ENCODE peak calls at places on chromosome 3, in six cellular contexts. B is kidney tubule cell; D is AG10803; P is activated CD8-positive, alpha-beta memory T cell treated with anti-CD3 and anti-CD28 coated beads for 48 hours; F is omental fat pad; E is stimulated activated effector memory CD8-positive, alpha-beta T cell treated with anti-CD3 and anti-CD28 coated beads, Interleukin-12 subunit alpha, Interleukin-12 subunit beta, amount 100 ng/mL, for 72 hours. U is an unnamed sample.

GRCh38 chr3:14124223-14124614 is 451 bp downstream of the CHCHD4 start:
- DNase-seq in B (peak; percentile 59), D (peak; percentile 40), P (peak; percentile 29), F (no peak), E (no peak), U (no peak)

GRCh38 chr3:145448436-145448835 is 712.5 kb downstream of the PLOD2 start:
- DNase-seq in B (peak; percentile 63), D (no peak), P (no peak), F (no peak), E (no peak), U (no peak)

GRCh38 chr3:148150141-148150540 is 547.6 kb upstream of the AGTR1 start:
- DNase-seq in B (no peak), D (no peak), P (no peak), F (no peak), E (no peak), U (no peak)

GRCh38 chr3:119240101-119240581 is 537 bp downstream of the B4GALT4 start:
- DNase-seq in B (peak; percentile 31), D (no peak), P (no peak), F (no peak), E (peak; percentile 32), U (peak; percentile 13)

GRCh38 chr3:117898722-117899121 is 1135.9 kb downstream of the IGSF11 start:
- DNase-seq in B (peak; percentile 25), D (peak; percentile 1), P (no peak), F (no peak), E (no peak), U (no peak)

GRCh38 chr3:143824675-143825074 is 23.6 kb downstream of the SLC9A9 start:
- DNase-seq in B (no peak), D (peak; percentile 84), P (no peak), F (no peak), E (no peak), U (no peak)

GRCh38 chr3:125957674-125958510 is 11.1 kb upstream of the ROPN1B start:
- DNase-seq in B (no peak), D (no peak), P (no peak), F (no peak), E (no peak), U (no peak)

GRCh38 chr3:171620825-171621434 is 160.7 kb upstream of the TNIK start:
- DNase-seq in B (peak; percentile 76), D (no peak), P (no peak), F (no peak), E (no peak), U (peak; percentile 82)

GRCh38 chr3:56423537-56424209 is 44.6 kb downstream of the ERC2 start:
- DNase-seq in B (no peak), D (peak; percentile 6), P (no peak), F (no peak), E (no peak), U (no peak)

GRCh38 chr3:48400824-48401433 is 28.9 kb downstream of the FBXW12 start:
- DNase-seq in B (peak; percentile 76), D (peak; percentile 50), P (no peak), F (no peak), E (peak; percentile 31), U (peak; percentile 61)

GRCh38 chr3:12870942-12871341 is 29.6 kb upstream of the RPL32 start:
- DNase-seq in B (no peak), D (peak; percentile 65), P (no peak), F (no peak), E (no peak), U (no peak)

GRCh38 chr3:155948476-155948875 is 78.0 kb downstream of the GMPS start:
- DNase-seq in B (no peak), D (peak; percentile 20), P (no peak), F (no peak), E (no peak), U (no peak)

GRCh38 chr3:41369838-41370237 is 170.5 kb downstream of the CTNNB1 start:
- DNase-seq in B (no peak), D (no peak), P (no peak), F (no peak), E (no peak), U (no peak)

GRCh38 chr3:42663581-42664442 is 10.3 kb downstream of the ZBTB47 start:
- DNase-seq in B (no peak), D (no peak), P (no peak), F (no peak), E (no peak), U (no peak)

GRCh38 chr3:183698760-183699159 is 1.2 kb downstream of the YEATS2 start:
- DNase-seq in B (peak; percentile 25), D (peak; percentile 38), P (no peak), F (no peak), E (no peak), U (peak; percentile 26)

GRCh38 chr3:17023006-17023664 is 138.4 kb downstream of the PLCL2 start:
- DNase-seq in B (peak; percentile 72), D (no peak), P (no peak), F (no peak), E (peak; percentile 26), U (peak; percentile 50)

GRCh38 chr3:139935866-139936817 is 1.2 kb downstream of the CLSTN2 start:
- DNase-seq in B (peak; percentile 31), D (no peak), P (no peak), F (no peak), E (no peak), U (peak; percentile 14)

GRCh38 chr3:15330031-15330596 is 2.3 kb downstream of the SH3BP5 start:
- DNase-seq in B (no peak), D (peak; percentile 90), P (no peak), F (peak; percentile 50), E (no peak), U (no peak)

GRCh38 chr3:120791010-120791409 is 48.5 kb downstream of the GTF2E1 start:
- DNase-seq in B (no peak), D (no peak), P (no peak), F (no peak), E (no peak), U (no peak)

GRCh38 chr3:9881440-9881839 is 1.4 kb upstream of the CIDEC start:
- DNase-seq in B (no peak), D (no peak), P (no peak), F (no peak), E (no peak), U (no peak)

GRCh38 chr3:9101286-9101685 is 138.0 kb upstream of the RAD18 start:
- DNase-seq in B (no peak), D (no peak), P (no peak), F (no peak), E (no peak), U (no peak)

GRCh38 chr3:42061042-42061710 is 30.0 kb upstream of the TRAK1 start:
- DNase-seq in B (no peak), D (no peak), P (no peak), F (no peak), E (no peak), U (no peak)

GRCh38 chr3:29406433-29406832 is 125.6 kb downstream of the RBMS3 start:
- DNase-seq in B (no peak), D (no peak), P (no peak), F (no peak), E (no peak), U (no peak)

GRCh38 chr3:149471991-149472390 is 2.5 kb upstream of the TM4SF4 start:
- DNase-seq in B (peak; percentile 97), D (peak; percentile 45), P (no peak), F (no peak), E (no peak), U (no peak)

GRCh38 chr3:31035681-31036080 is 141.2 kb upstream of the GADL1 start:
- DNase-seq in B (no peak), D (no peak), P (no peak), F (no peak), E (no peak), U (no peak)

GRCh38 chr3:53046171-53047170 is 598 bp upstream of the SFMBT1 start:
- DNase-seq in B (peak; percentile 56), D (peak; percentile 12), P (peak; percentile 36), F (no peak), E (peak; percentile 59), U (no peak)

U was measured in A172.